ENCODE peak calls at places on chromosomes 7 and 10, in eight cellular contexts. One of them, this sample, is unnamed.
A peak's percentile ranks its signal among the peaks of the same experiment; 100 is the strongest.

GRCh38 chr7:68434857-68435256 is 1163.4 kb upstream of the AUTS2 start:
- DNase-seq in GM12878: no peak
- DNase-seq in tibial nerve: no peak
- DNase-seq in suprapubic skin: no peak
- DNase-seq in transverse colon: no peak
- DNase-seq in A549: no peak
- DNase-seq in stomach: no peak
- DNase-seq in ovary: no peak
- DNase-seq in this sample: no peak

GRCh38 chr10:116974442-116975005 is 30.5 kb downstream of the SHTN1 start:
- DNase-seq in transverse colon: no peak
- DNase-seq in stomach: no peak
- DNase-seq in A549: peak; percentile 49
- DNase-seq in suprapubic skin: no peak
- DNase-seq in tibial nerve: no peak
- DNase-seq in ovary: no peak
- DNase-seq in GM12878: no peak
- DNase-seq in this sample: no peak

GRCh38 chr10:506451-507354 is 182.8 kb downstream of the DIP2C start:
- DNase-seq in A549: no peak
- DNase-seq in GM12878: no peak
- DNase-seq in ovary: no peak
- DNase-seq in suprapubic skin: peak; percentile 56
- DNase-seq in stomach: no peak
- DNase-seq in tibial nerve: no peak
- DNase-seq in transverse colon: no peak
- DNase-seq in this sample: no peak

GRCh38 chr10:58240531-58240930 is 27.2 kb downstream of the IPMK start:
- DNase-seq in transverse colon: no peak
- DNase-seq in suprapubic skin: no peak
- DNase-seq in tibial nerve: no peak
- DNase-seq in stomach: no peak
- DNase-seq in A549: no peak
- DNase-seq in ovary: no peak
- DNase-seq in GM12878: no peak
- DNase-seq in this sample: no peak

GRCh38 chr7:28128608-28129007 is 52.0 kb downstream of the JAZF1 start:
- DNase-seq in A549: no peak
- DNase-seq in ovary: no peak
- DNase-seq in suprapubic skin: no peak
- DNase-seq in GM12878: no peak
- DNase-seq in stomach: no peak
- DNase-seq in transverse colon: no peak
- DNase-seq in tibial nerve: no peak
- DNase-seq in this sample: no peak

GRCh38 chr7:48680996-48681395 is 243.4 kb upstream of the CDC14C start:
- DNase-seq in stomach: no peak
- DNase-seq in ovary: no peak
- DNase-seq in tibial nerve: no peak
- DNase-seq in A549: no peak
- DNase-seq in suprapubic skin: no peak
- DNase-seq in GM12878: no peak
- DNase-seq in transverse colon: no peak
- DNase-seq in this sample: no peak

GRCh38 chr7:17109017-17109416 is 189.4 kb upstream of the AHR start:
- DNase-seq in A549: no peak
- DNase-seq in tibial nerve: no peak
- DNase-seq in ovary: no peak
- DNase-seq in suprapubic skin: no peak
- DNase-seq in transverse colon: no peak
- DNase-seq in stomach: no peak
- DNase-seq in GM12878: no peak
- DNase-seq in this sample: no peak

GRCh38 chr7:32058017-32058416 is 12.2 kb downstream of the PDE1C start:
- DNase-seq in A549: no peak
- DNase-seq in suprapubic skin: no peak
- DNase-seq in stomach: no peak
- DNase-seq in transverse colon: no peak
- DNase-seq in tibial nerve: no peak
- DNase-seq in GM12878: no peak
- DNase-seq in ovary: no peak
- DNase-seq in this sample: no peak

GRCh38 chr10:103849212-103849877 is 6.0 kb downstream of the SH3PXD2A start:
- DNase-seq in A549: no peak
- DNase-seq in transverse colon: no peak
- DNase-seq in suprapubic skin: no peak
- DNase-seq in stomach: no peak
- DNase-seq in GM12878: no peak
- DNase-seq in tibial nerve: no peak
- DNase-seq in ovary: no peak
- DNase-seq in this sample: no peak

GRCh38 chr7:155454183-155455112 is 3.5 kb upstream of the EN2 start:
- DNase-seq in A549: no peak
- DNase-seq in GM12878: no peak
- DNase-seq in ovary: no peak
- DNase-seq in transverse colon: no peak
- DNase-seq in suprapubic skin: peak; percentile 33
- DNase-seq in stomach: no peak
- DNase-seq in tibial nerve: no peak
- DNase-seq in this sample: peak; percentile 63

GRCh38 chr10:128286413-128287097 is 160.3 kb upstream of the MKI67 start:
- DNase-seq in ovary: no peak
- DNase-seq in GM12878: no peak
- DNase-seq in transverse colon: no peak
- DNase-seq in stomach: no peak
- DNase-seq in suprapubic skin: no peak
- DNase-seq in tibial nerve: no peak
- DNase-seq in A549: no peak
- DNase-seq in this sample: peak; percentile 75

GRCh38 chr10:97548828-97549455 is 23.6 kb upstream of the ANKRD2 start:
- DNase-seq in ovary: no peak
- DNase-seq in transverse colon: no peak
- DNase-seq in A549: no peak
- DNase-seq in tibial nerve: no peak
- DNase-seq in suprapubic skin: no peak
- DNase-seq in GM12878: no peak
- DNase-seq in stomach: no peak
- DNase-seq in this sample: no peak

GRCh38 chr7:150947761-150948680 is 30.1 kb downstream of the KCNH2 start:
- DNase-seq in A549: no peak
- DNase-seq in ovary: no peak
- DNase-seq in transverse colon: no peak
- DNase-seq in stomach: no peak
- DNase-seq in tibial nerve: no peak
- DNase-seq in suprapubic skin: peak; percentile 36
- DNase-seq in GM12878: no peak
- DNase-seq in this sample: no peak

GRCh38 chr10:52215745-52216361 is 98.2 kb upstream of the DKK1 start:
- DNase-seq in stomach: peak; percentile 43
- DNase-seq in tibial nerve: no peak
- DNase-seq in ovary: peak; percentile 15
- DNase-seq in A549: peak; percentile 24
- DNase-seq in GM12878: peak; percentile 32
- DNase-seq in suprapubic skin: no peak
- DNase-seq in transverse colon: peak; percentile 48
- DNase-seq in this sample: no peak

GRCh38 chr10:120205368-120206018 is 251.5 kb upstream of the PLPP4 start:
- DNase-seq in transverse colon: no peak
- DNase-seq in ovary: no peak
- DNase-seq in A549: no peak
- DNase-seq in stomach: no peak
- DNase-seq in GM12878: no peak
- DNase-seq in tibial nerve: no peak
- DNase-seq in suprapubic skin: no peak
- DNase-seq in this sample: no peak

GRCh38 chr10:49664006-49664841 is 15.2 kb upstream of the C10orf53 start:
- DNase-seq in stomach: no peak
- DNase-seq in transverse colon: no peak
- DNase-seq in tibial nerve: no peak
- DNase-seq in suprapubic skin: no peak
- DNase-seq in ovary: no peak
- DNase-seq in GM12878: no peak
- DNase-seq in A549: no peak
- DNase-seq in this sample: no peak

GRCh38 chr10:49592726-49593563 is 17.2 kb upstream of the SLC18A3 start:
- DNase-seq in tibial nerve: no peak
- DNase-seq in A549: peak; percentile 79
- DNase-seq in GM12878: peak; percentile 5
- DNase-seq in transverse colon: peak; percentile 60
- DNase-seq in stomach: peak; percentile 56
- DNase-seq in ovary: no peak
- DNase-seq in suprapubic skin: no peak
- DNase-seq in this sample: no peak

GRCh38 chr10:42755028-42755451 is 27.6 kb upstream of the BMS1 start:
- DNase-seq in transverse colon: no peak
- DNase-seq in GM12878: no peak
- DNase-seq in A549: no peak
- DNase-seq in tibial nerve: no peak
- DNase-seq in stomach: no peak
- DNase-seq in suprapubic skin: no peak
- DNase-seq in ovary: no peak
- DNase-seq in this sample: no peak

GRCh38 chr7:56483153-56483552 is 366.9 kb upstream of the NUPR2 start:
- DNase-seq in transverse colon: no peak
- DNase-seq in A549: no peak
- DNase-seq in tibial nerve: no peak
- DNase-seq in suprapubic skin: no peak
- DNase-seq in stomach: no peak
- DNase-seq in ovary: no peak
- DNase-seq in GM12878: no peak
- DNase-seq in this sample: peak; percentile 25
- H3K9me3 ChIP-seq in transverse colon: peaks cover 31% of the 10 kb centered on the region
- H3K9me3 ChIP-seq in A549: peaks cover 15% of the 10 kb centered on the region
- H3K9me3 ChIP-seq in tibial nerve: no peaks in the 10 kb centered on the region
- H3K9me3 ChIP-seq in suprapubic skin: peaks cover 56% of the 10 kb centered on the region
- H3K9me3 ChIP-seq in stomach: peaks cover 81% of the 10 kb centered on the region
- H3K9me3 ChIP-seq in ovary: peaks cover 12% of the 10 kb centered on the region
- H3K9me3 ChIP-seq in GM12878: no peaks in the 10 kb centered on the region
- H3K9me3 ChIP-seq in this sample: peaks cover 80% of the 10 kb centered on the region

DNA sequence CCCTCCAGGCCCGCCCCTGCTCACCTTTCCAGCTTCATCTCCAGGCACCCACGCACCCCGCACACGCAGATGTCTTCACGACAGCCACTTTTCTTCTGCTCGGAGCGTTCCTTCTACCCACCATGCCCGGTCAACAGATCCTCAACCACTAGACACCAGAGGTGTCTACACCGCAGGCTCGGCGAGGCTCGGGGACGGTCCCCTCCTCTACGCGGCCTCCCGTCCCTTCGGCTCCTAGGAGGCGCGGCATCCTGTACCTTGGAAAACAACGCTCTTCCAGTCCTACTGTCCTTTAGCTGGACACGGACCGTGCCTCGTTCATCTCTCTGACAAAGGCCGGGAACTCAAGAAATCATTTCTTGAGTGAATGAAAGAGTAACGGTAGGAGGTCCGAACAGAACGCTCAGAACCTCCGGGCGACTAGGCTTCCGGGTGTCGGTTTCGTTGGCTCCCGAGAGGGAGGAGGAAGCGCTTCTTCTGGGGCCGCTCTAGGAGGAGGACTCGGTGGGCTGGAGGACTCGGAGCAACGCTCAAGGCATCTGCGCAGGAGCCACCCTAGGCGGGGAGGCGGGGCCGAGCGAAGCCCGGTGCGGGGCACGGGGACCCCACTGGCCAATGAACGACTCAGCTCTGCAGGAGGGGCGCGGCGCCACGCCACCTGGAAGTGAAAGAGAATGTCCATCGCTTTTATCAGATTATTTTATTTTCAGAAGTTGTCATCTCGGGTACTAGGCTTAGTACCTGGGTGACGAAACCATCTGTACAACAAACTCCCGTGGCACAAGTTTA is 7.2 kb upstream of the FIS1 start:
- DNase-seq in GM12878: peak; percentile 93
- DNase-seq in tibial nerve: peak; percentile 88
- DNase-seq in suprapubic skin: peak; percentile 98
- DNase-seq in stomach: peak; percentile 98
- DNase-seq in A549: peak; percentile 96
- DNase-seq in transverse colon: peak; percentile 99
- DNase-seq in ovary: peak; percentile 98
- DNase-seq in this sample: peak; percentile 99
- TF ChIP-seq POLR2A in GM12878: peak; percentile 86
- TF ChIP-seq POLR2A in tibial nerve: peak; percentile 43
- TF ChIP-seq POLR2A in suprapubic skin: no peak
- TF ChIP-seq POLR2A in stomach: no peak
- TF ChIP-seq POLR2A in A549: peak; percentile 46
- TF ChIP-seq POLR2A in transverse colon: peak; percentile 78
- TF ChIP-seq POLR2A in ovary: peak; percentile 17
- TF ChIP-seq POLR2A in this sample: peak; percentile 29

GRCh38 chr7:127119517-127119916 is 133.2 kb downstream of the GRM8 start:
- DNase-seq in A549: no peak
- DNase-seq in ovary: no peak
- DNase-seq in tibial nerve: no peak
- DNase-seq in GM12878: no peak
- DNase-seq in suprapubic skin: no peak
- DNase-seq in stomach: no peak
- DNase-seq in transverse colon: no peak
- DNase-seq in this sample: no peak

DNA sequence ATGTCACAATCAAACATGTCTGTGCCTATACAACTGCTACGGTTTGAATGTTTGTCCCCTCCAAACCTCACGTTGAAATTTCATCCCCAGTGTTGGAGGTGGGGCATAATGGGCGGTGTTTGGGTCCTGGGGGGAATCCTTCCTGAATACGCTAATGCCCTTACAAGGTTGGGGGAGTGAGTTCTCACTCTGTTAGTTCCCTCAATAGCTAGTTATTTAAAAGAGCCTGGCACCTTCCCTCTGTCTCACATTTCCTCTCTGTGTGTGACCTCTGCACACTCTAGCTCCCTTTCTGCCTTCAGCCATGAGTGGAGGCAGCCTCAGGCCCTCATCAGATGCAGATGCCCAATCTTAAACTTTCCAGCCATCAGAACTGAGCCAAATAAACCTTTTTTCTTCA is 129.5 kb downstream of the GRM8 start:
- DNase-seq in GM12878: no peak
- DNase-seq in transverse colon: no peak
- DNase-seq in A549: no peak
- DNase-seq in suprapubic skin: no peak
- DNase-seq in tibial nerve: no peak
- DNase-seq in ovary: no peak
- DNase-seq in stomach: no peak
- DNase-seq in this sample: no peak
- TF ChIP-seq EP300 in GM12878: no peak
- TF ChIP-seq EP300 in transverse colon: no peak
- TF ChIP-seq EP300 in A549: no peak
- TF ChIP-seq EP300 in suprapubic skin: no peak
- TF ChIP-seq EP300 in tibial nerve: no peak
- TF ChIP-seq EP300 in ovary: no peak
- TF ChIP-seq EP300 in stomach: no peak
- TF ChIP-seq EP300 in this sample: no peak

GRCh38 chr10:93991101-93991500 is 2.6 kb upstream of the PLCE1 start:
- DNase-seq in suprapubic skin: no peak
- DNase-seq in tibial nerve: no peak
- DNase-seq in GM12878: no peak
- DNase-seq in transverse colon: no peak
- DNase-seq in ovary: no peak
- DNase-seq in A549: no peak
- DNase-seq in stomach: no peak
- DNase-seq in this sample: no peak
- H3K9me3 ChIP-seq in suprapubic skin: no peaks in the 10 kb centered on the region
- H3K9me3 ChIP-seq in tibial nerve: no peaks in the 10 kb centered on the region
- H3K9me3 ChIP-seq in GM12878: no peaks in the 10 kb centered on the region
- H3K9me3 ChIP-seq in transverse colon: no peaks in the 10 kb centered on the region
- H3K9me3 ChIP-seq in ovary: no peaks in the 10 kb centered on the region
- H3K9me3 ChIP-seq in A549: peaks cover 7% of the 10 kb centered on the region
- H3K9me3 ChIP-seq in stomach: no peaks in the 10 kb centered on the region
- H3K9me3 ChIP-seq in this sample: no peaks in the 10 kb centered on the region

This sample was measured in upper lobe of left lung.